ENCODE peak calls at places on chromosomes 11 and 22, in five cellular contexts. C is stomach, O is upper lobe of left lung, P is HAP-1, G is esophagus squamous epithelium. B is an unnamed sample.
A peak's percentile ranks its signal among the peaks of the same experiment; 100 is the strongest.

GRCh38 chr11:118898400-118899295 is 15.0 kb downstream of the CXCR5 start:
- DNase-seq in O (no peak), P (no peak), G (no peak), C (no peak), B (no peak)

GRCh38 chr11:57456960-57457642 is 3.2 kb upstream of the RTN4RL2 start:
- DNase-seq in G (peak; percentile 24), O (peak; percentile 94), P (peak; percentile 90), C (peak; percentile 94), B (peak; percentile 88)

GRCh38 chr11:120566176-120566575 is 54.6 kb downstream of the GRIK4 start:
- DNase-seq in P (no peak), G (no peak), C (no peak), O (no peak), B (peak; percentile 25)

GRCh38 chr11:101428918-101429317 is 154.9 kb downstream of the TRPC6 start:
- DNase-seq in G (no peak), O (no peak), P (peak; percentile 41), C (no peak), B (peak; percentile 39)

GRCh38 chr22:29093980-29094379 is 21.1 kb downstream of the KREMEN1 start:
- DNase-seq in O (no peak), G (no peak), C (no peak), P (no peak), B (peak; percentile 53)

GRCh38 chr11:30381879-30382278 is 59.0 kb downstream of the ARL14EP start:
- DNase-seq in P (no peak), O (no peak), C (no peak), G (no peak), B (no peak)

GRCh38 chr22:40953446-40953845 is 2.3 kb downstream of the RBX1 start:
- DNase-seq in C (no peak), G (no peak), P (no peak), O (no peak), B (no peak)

GRCh38 chr22:23534851-23535717 is 45.0 kb downstream of the IGLL1 start:
- DNase-seq in O (no peak), P (no peak), C (no peak), G (no peak), B (no peak)

GRCh38 chr11:116109228-116109627 is 605.0 kb upstream of the CADM1 start:
- DNase-seq in G (no peak), C (no peak), O (peak; percentile 45), P (no peak), B (no peak)

GRCh38 chr11:102276302-102277182 is 40.7 kb upstream of the BIRC3 start:
- DNase-seq in O (no peak), G (no peak), P (no peak), C (no peak), B (peak; percentile 37)

GRCh38 chr22:31229402-31230140 is 17.5 kb downstream of the LIMK2 start:
- DNase-seq in P (no peak), O (peak; percentile 70), G (no peak), C (peak; percentile 81), B (peak; percentile 58)

GRCh38 chr11:107741044-107741823 is 29.4 kb upstream of the SLN start:
- DNase-seq in P (peak; percentile 27), O (peak; percentile 67), G (no peak), C (no peak), B (peak; percentile 57)

DNA sequence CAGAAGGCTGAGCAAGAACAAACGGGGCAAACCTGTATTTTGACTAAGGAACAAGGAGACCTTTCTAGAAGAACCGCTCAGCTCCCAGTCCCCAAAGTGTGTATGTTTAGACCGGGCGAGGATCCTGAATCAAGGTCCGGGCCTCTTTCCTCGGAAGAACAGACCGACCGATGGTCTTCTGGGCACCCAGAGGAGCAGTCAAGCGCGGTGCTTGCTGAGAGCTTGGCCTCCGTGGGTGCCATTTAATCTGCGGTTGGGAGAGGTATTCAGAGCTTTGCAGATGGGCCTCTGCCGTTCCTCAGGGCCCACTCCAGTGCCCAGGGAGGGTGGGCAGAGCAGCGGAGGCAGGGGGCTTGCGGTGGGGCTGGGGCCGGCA is 26.5 kb upstream of the ATXN10 start:
- DNase-seq in C (no peak), O (no peak), G (no peak), P (no peak), B (no peak)
- H3K4me3 ChIP-seq in C (peak overlapping the region; percentile 8), O (no peak overlapping the region), G (no peak overlapping the region), P (peak overlapping the region; percentile 5), B (no peak overlapping the region)

GRCh38 chr22:50670914-50671538 is 1.6 kb upstream of the SHANK3 start:
- DNase-seq in O (no peak), C (no peak), G (no peak), P (no peak), B (no peak)

GRCh38 chr22:50670513-50670912 is 2.1 kb upstream of the SHANK3 start:
- DNase-seq in G (no peak), O (no peak), P (no peak), C (no peak), B (no peak)

GRCh38 chr22:50672041-50672440 is 582 bp upstream of the SHANK3 start:
- DNase-seq in P (no peak), O (no peak), C (no peak), G (no peak), B (no peak)

GRCh38 chr22:50672471-50673230 is at the start of gene SHANK3:
- DNase-seq in O (peak; percentile 55), C (no peak), G (no peak), P (no peak), B (no peak)

GRCh38 chr22:50671641-50672040 is 982 bp upstream of the SHANK3 start:
- DNase-seq in P (no peak), O (no peak), C (no peak), G (no peak), B (no peak)
- H3K4me3 ChIP-seq in P (no peak overlapping the region), O (peak overlapping the region; percentile 13), C (no peak overlapping the region), G (no peak overlapping the region), B (no peak overlapping the region)

GRCh38 chr11:61552108-61552635 is 28.7 kb downstream of the SYT7 start:
- DNase-seq in C (peak; percentile 38), O (no peak), P (no peak), G (no peak), B (no peak)

GRCh38 chr11:61551630-61552029 is 29.2 kb downstream of the SYT7 start:
- DNase-seq in O (peak; percentile 33), P (no peak), C (peak; percentile 72), G (no peak), B (peak; percentile 25)

GRCh38 chr11:61549177-61549576 is 31.7 kb downstream of the SYT7 start:
- DNase-seq in O (no peak), G (no peak), C (no peak), P (no peak), B (no peak)

GRCh38 chr11:61549662-61550568 is 31.0 kb downstream of the SYT7 start:
- DNase-seq in G (no peak), O (no peak), P (no peak), C (no peak), B (no peak)

DNA sequence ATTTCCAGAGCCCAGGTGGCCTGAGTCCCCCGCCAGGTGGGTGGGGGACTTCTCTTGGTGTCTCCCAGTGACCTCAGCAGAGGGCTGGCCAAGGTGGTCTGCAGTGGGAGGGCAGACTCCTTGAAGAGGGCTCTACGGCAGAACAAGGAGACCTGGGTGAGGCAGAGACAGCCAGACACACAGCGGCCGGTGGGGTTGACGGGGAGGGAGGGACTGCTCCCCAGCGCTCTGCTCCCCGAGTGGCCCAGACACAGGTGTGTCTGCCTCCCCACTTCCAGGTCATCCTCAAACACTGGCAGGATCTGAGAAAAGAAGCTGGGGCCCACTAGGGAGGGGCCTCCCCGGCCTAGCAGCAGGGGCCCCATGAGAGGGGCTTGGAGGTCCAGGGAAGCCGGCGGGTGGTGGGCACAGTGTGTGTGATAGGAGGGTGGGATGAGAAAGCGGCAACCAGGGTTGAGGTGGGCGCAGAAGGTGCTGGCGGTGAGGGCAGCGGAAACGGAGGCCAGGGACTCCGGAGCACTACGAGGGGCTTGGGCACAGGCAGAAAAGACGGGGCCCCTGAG is 30.1 kb downstream of the SYT7 start:
- DNase-seq in P (no peak), G (no peak), C (no peak), O (no peak), B (no peak)
- H3K4me3 ChIP-seq in P (no peak overlapping the region), G (no peak overlapping the region), C (no peak overlapping the region), O (no peak overlapping the region), B (no peak overlapping the region)

DNA sequence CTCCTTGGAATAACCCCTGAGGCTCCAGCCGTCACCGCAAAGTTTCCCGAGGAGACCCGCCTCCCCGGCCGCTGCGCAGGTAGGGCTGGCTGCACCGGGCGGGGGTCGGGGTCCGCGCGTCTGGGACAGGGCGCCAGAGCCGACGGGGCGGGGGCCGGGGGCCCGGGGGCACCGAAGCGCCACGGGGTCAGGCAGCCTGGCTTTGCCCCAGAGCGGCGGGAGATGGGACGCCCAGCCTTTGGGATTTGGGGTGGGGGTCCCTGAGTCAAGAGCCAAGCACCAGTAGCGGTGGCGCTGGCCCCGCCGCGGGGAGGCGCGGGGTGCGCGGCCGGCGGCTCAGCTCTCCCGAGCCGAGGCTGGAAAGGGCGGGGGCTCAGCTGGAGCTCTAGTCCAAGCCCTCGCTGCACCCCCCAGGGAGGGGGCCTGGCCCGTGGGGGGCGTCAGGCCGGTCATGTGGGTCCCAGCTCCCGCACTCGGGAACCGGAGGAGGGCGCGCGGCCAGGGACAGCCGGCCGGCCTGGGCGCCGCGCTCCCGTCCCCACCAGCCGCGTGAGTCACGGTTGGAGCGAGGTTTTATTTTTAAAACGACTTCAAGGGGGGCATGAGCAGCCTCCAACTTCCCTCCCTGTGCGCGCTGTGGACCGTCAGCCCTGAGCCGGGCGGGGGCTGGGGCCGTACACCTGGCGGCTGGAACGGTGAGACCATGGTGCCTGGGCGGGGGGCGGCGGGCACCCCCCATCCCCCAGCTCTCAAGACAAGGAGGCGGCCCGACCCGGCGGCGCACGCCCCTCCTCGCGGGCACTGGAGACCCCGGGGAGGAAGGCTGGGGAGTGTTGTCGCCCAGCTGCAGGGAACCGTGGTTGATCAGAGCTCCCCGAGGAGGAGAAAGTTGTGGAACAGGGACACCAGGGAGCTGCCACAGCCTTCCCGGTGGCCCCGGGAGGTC is 623 bp downstream of the FLRT1 start:
- DNase-seq in O (no peak), C (no peak), G (no peak), P (no peak), B (peak; percentile 16)
- H3K4me3 ChIP-seq in O (peak overlapping the region; percentile 29), C (peak overlapping the region; percentile 62), G (peak overlapping the region; percentile 31), P (no peak overlapping the region), B (peak overlapping the region; percentile 7)

GRCh38 chr11:66334605-66335442 is 1.4 kb downstream of the RIN1 start:
- DNase-seq in O (no peak), G (no peak), P (no peak), C (no peak), B (no peak)
- H3K4me3 ChIP-seq in O (peak overlapping the region; percentile 62), G (peak overlapping the region; percentile 58), P (no peak overlapping the region), C (peak overlapping the region; percentile 46), B (peak overlapping the region; percentile 79)

B was measured in fibroblast of pulmonary artery.